ENCODE peak calls at places on chromosomes 6 and 20, in six cellular contexts. One of them, this sample, is unnamed.

GRCh38 chr6:166849762-166850181 is 106.6 kb downstream of the RNASET2 start:
- DNase-seq in amniotic stem cell: no peak
- DNase-seq in nephron progenitor cell: no peak
- DNase-seq in stimulated activated CD4-positive, alpha-beta T cell treated with anti-CD3 and anti-CD28 coated beads, Interleukin-2, amount 100 ng/mL, for 48 hours: no peak
- DNase-seq in M059J: no peak
- DNase-seq in left cardiac atrium: no peak
- DNase-seq in this sample: no peak

GRCh38 chr20:41905186-41905585 is 287.0 kb upstream of the CHD6 start:
- DNase-seq in amniotic stem cell: no peak
- DNase-seq in nephron progenitor cell: no peak
- DNase-seq in stimulated activated CD4-positive, alpha-beta T cell treated with anti-CD3 and anti-CD28 coated beads, Interleukin-2, amount 100 ng/mL, for 48 hours: no peak
- DNase-seq in M059J: no peak
- DNase-seq in left cardiac atrium: no peak
- DNase-seq in this sample: no peak

GRCh38 chr20:35042268-35042667 is 50.3 kb downstream of the TRPC4AP start:
- DNase-seq in amniotic stem cell: no peak
- DNase-seq in nephron progenitor cell: no peak
- DNase-seq in stimulated activated CD4-positive, alpha-beta T cell treated with anti-CD3 and anti-CD28 coated beads, Interleukin-2, amount 100 ng/mL, for 48 hours: no peak
- DNase-seq in M059J: no peak
- DNase-seq in left cardiac atrium: no peak
- DNase-seq in this sample: no peak

GRCh38 chr20:22471156-22471836 is 113.1 kb downstream of the FOXA2 start:
- DNase-seq in amniotic stem cell: no peak
- DNase-seq in nephron progenitor cell: no peak
- DNase-seq in stimulated activated CD4-positive, alpha-beta T cell treated with anti-CD3 and anti-CD28 coated beads, Interleukin-2, amount 100 ng/mL, for 48 hours: no peak
- DNase-seq in M059J: peak; percentile 6
- DNase-seq in left cardiac atrium: no peak
- DNase-seq in this sample: no peak

GRCh38 chr6:43604174-43604573 is 24.9 kb downstream of the GTPBP2 start:
- DNase-seq in amniotic stem cell: peak; percentile 42
- DNase-seq in nephron progenitor cell: no peak
- DNase-seq in stimulated activated CD4-positive, alpha-beta T cell treated with anti-CD3 and anti-CD28 coated beads, Interleukin-2, amount 100 ng/mL, for 48 hours: no peak
- DNase-seq in M059J: peak; percentile 63
- DNase-seq in left cardiac atrium: no peak
- DNase-seq in this sample: no peak

GRCh38 chr20:57317789-57318371 is 11.7 kb upstream of the SPO11 start:
- DNase-seq in amniotic stem cell: no peak
- DNase-seq in nephron progenitor cell: no peak
- DNase-seq in stimulated activated CD4-positive, alpha-beta T cell treated with anti-CD3 and anti-CD28 coated beads, Interleukin-2, amount 100 ng/mL, for 48 hours: no peak
- DNase-seq in M059J: no peak
- DNase-seq in left cardiac atrium: no peak
- DNase-seq in this sample: peak; percentile 28

GRCh38 chr20:38825571-38825900 is 20.0 kb downstream of the PPP1R16B start:
- DNase-seq in amniotic stem cell: no peak
- DNase-seq in nephron progenitor cell: no peak
- DNase-seq in stimulated activated CD4-positive, alpha-beta T cell treated with anti-CD3 and anti-CD28 coated beads, Interleukin-2, amount 100 ng/mL, for 48 hours: no peak
- DNase-seq in M059J: no peak
- DNase-seq in left cardiac atrium: no peak
- DNase-seq in this sample: no peak

GRCh38 chr6:4964675-4965336 is 39.0 kb downstream of the RPP40 start:
- DNase-seq in amniotic stem cell: no peak
- DNase-seq in nephron progenitor cell: no peak
- DNase-seq in stimulated activated CD4-positive, alpha-beta T cell treated with anti-CD3 and anti-CD28 coated beads, Interleukin-2, amount 100 ng/mL, for 48 hours: no peak
- DNase-seq in M059J: no peak
- DNase-seq in left cardiac atrium: no peak
- DNase-seq in this sample: no peak

GRCh38 chr20:63567132-63567381 is 7.0 kb downstream of the HELZ2 start:
- DNase-seq in amniotic stem cell: no peak
- DNase-seq in nephron progenitor cell: no peak
- DNase-seq in stimulated activated CD4-positive, alpha-beta T cell treated with anti-CD3 and anti-CD28 coated beads, Interleukin-2, amount 100 ng/mL, for 48 hours: no peak
- DNase-seq in M059J: no peak
- DNase-seq in left cardiac atrium: no peak
- DNase-seq in this sample: no peak

GRCh38 chr6:96394727-96395126 is 126.9 kb upstream of the UFL1 start:
- DNase-seq in amniotic stem cell: no peak
- DNase-seq in nephron progenitor cell: no peak
- DNase-seq in stimulated activated CD4-positive, alpha-beta T cell treated with anti-CD3 and anti-CD28 coated beads, Interleukin-2, amount 100 ng/mL, for 48 hours: no peak
- DNase-seq in M059J: no peak
- DNase-seq in left cardiac atrium: no peak
- DNase-seq in this sample: no peak

GRCh38 chr6:37103169-37104039 is 66.5 kb upstream of the PIM1 start:
- DNase-seq in amniotic stem cell: no peak
- DNase-seq in nephron progenitor cell: peak; percentile 41
- DNase-seq in stimulated activated CD4-positive, alpha-beta T cell treated with anti-CD3 and anti-CD28 coated beads, Interleukin-2, amount 100 ng/mL, for 48 hours: no peak
- DNase-seq in M059J: peak; percentile 71
- DNase-seq in left cardiac atrium: peak; percentile 56
- DNase-seq in this sample: peak; percentile 68

GRCh38 chr20:934186-934840 is 18.2 kb upstream of the ANGPT4 start:
- DNase-seq in amniotic stem cell: no peak
- DNase-seq in nephron progenitor cell: no peak
- DNase-seq in stimulated activated CD4-positive, alpha-beta T cell treated with anti-CD3 and anti-CD28 coated beads, Interleukin-2, amount 100 ng/mL, for 48 hours: no peak
- DNase-seq in M059J: no peak
- DNase-seq in left cardiac atrium: no peak
- DNase-seq in this sample: no peak

GRCh38 chr6:63963756-63964315 is 328.2 kb downstream of the PHF3 start:
- DNase-seq in amniotic stem cell: no peak
- DNase-seq in nephron progenitor cell: no peak
- DNase-seq in stimulated activated CD4-positive, alpha-beta T cell treated with anti-CD3 and anti-CD28 coated beads, Interleukin-2, amount 100 ng/mL, for 48 hours: no peak
- DNase-seq in M059J: peak; percentile 12
- DNase-seq in left cardiac atrium: no peak
- DNase-seq in this sample: no peak